ENCODE peak calls at places on chromosomes 3 and 15, in ten cellular contexts. P is HTR-8/SVneo, J is ELR, L is AG08395, F is Calu3, Z is H1, G is pons, O is activated gamma-delta T cell treated with Interleukin-2 at 50 U/mL for 16 hours, V is A673, A is NCI-H748 treated with DMSO at 0.1 percent for 48 hours. N is an unnamed sample.

GRCh38 chr3:126464494-126464893 is 11.2 kb downstream of the ZXDC start:
- DNase-seq in P (no peak), J (no peak), L (no peak), F (no peak), Z (no peak), G (no peak), O (no peak), V (no peak), A (no peak), N (no peak)

GRCh38 chr3:155753038-155753647 is 8.3 kb upstream of the PLCH1 start:
- DNase-seq in P (peak), J (peak), L (no peak), F (no peak), Z (no peak), G (no peak), O (no peak), V (peak), A (peak), N (no peak)

GRCh38 chr15:46900992-46901391 is 816.3 kb upstream of the SEMA6D start:
- DNase-seq in P (no peak), J (no peak), L (no peak), F (no peak), Z (no peak), G (no peak), O (no peak), V (no peak), A (no peak), N (no peak)

GRCh38 chr3:195172896-195173295 is 98.1 kb downstream of the XXYLT1 start:
- DNase-seq in P (no peak), J (no peak), L (no peak), F (no peak), Z (no peak), G (no peak), O (no peak), V (no peak), A (no peak), N (no peak)

GRCh38 chr15:92112180-92112579 is 258.7 kb downstream of the SLCO3A1 start:
- DNase-seq in P (no peak), J (no peak), L (peak), F (no peak), Z (no peak), G (peak), O (no peak), V (no peak), A (no peak), N (no peak)

GRCh38 chr3:164737174-164737573 is 341.1 kb downstream of the SI start:
- DNase-seq in P (no peak), J (no peak), L (no peak), F (no peak), Z (no peak), G (no peak), O (no peak), V (no peak), A (no peak), N (no peak)

GRCh38 chr3:20539666-20540460 is 353.9 kb upstream of the SGO1 start:
- DNase-seq in P (no peak), J (no peak), L (no peak), F (no peak), Z (no peak), G (no peak), O (no peak), V (no peak), A (no peak), N (no peak)

GRCh38 chr3:186361612-186362408 is at the start of gene DGKG:
- DNase-seq in P (no peak), J (peak), L (peak), F (peak), Z (no peak), G (peak), O (no peak), V (peak), A (no peak), N (no peak)

GRCh38 chr3:77149382-77149781 is 109.5 kb downstream of the ROBO2 start:
- DNase-seq in P (no peak), J (no peak), L (no peak), F (no peak), Z (no peak), G (no peak), O (no peak), V (peak), A (no peak), N (no peak)

GRCh38 chr3:79516795-79517194 is 251.0 kb downstream of the ROBO1 start:
- DNase-seq in P (no peak), J (peak), L (no peak), F (no peak), Z (no peak), G (no peak), O (no peak), V (no peak), A (no peak), N (no peak)

GRCh38 chr3:42557849-42558248 is 23.9 kb downstream of the SEC22C start:
- DNase-seq in P (no peak), J (peak), L (no peak), F (no peak), Z (no peak), G (no peak), O (peak), V (no peak), A (no peak), N (no peak)

GRCh38 chr15:74201656-74202420 is 749 bp downstream of the STRA6 start:
- DNase-seq in P (no peak), J (peak), L (no peak), F (no peak), Z (no peak), G (no peak), O (no peak), V (no peak), A (no peak), N (no peak)

GRCh38 chr15:79475312-79475711 is 43.2 kb downstream of the MINAR1 start:
- DNase-seq in P (no peak), J (peak), L (peak), F (no peak), Z (no peak), G (no peak), O (no peak), V (no peak), A (no peak), N (no peak)

GRCh38 chr15:46309914-46310313 is 675.1 kb downstream of the SQOR start:
- DNase-seq in P (no peak), J (no peak), L (no peak), F (no peak), Z (no peak), G (no peak), O (no peak), V (peak), A (no peak), N (no peak)

GRCh38 chr3:170040283-170040907 is 2.6 kb downstream of the GPR160 start:
- DNase-seq in P (no peak), J (no peak), L (no peak), F (no peak), Z (no peak), G (no peak), O (no peak), V (no peak), A (no peak), N (no peak)

N was measured in D721Med.